ENCODE peak calls at places on chromosomes 1 and 21, in six cellular contexts. One of them, this sample, is unnamed.

GRCh38 chr1:37410815-37411214 is 63.6 kb upstream of the ZC3H12A start:
- DNase-seq in HFF-Myc: peak
- DNase-seq in left ventricle myocardium inferior: no peak
- DNase-seq in heart left ventricle: no peak
- DNase-seq in tibial artery: no peak
- DNase-seq in left lung: no peak
- DNase-seq in this sample: no peak

GRCh38 chr1:204817341-204817740 is 53.3 kb upstream of the NFASC start:
- DNase-seq in HFF-Myc: no peak
- DNase-seq in left ventricle myocardium inferior: no peak
- DNase-seq in heart left ventricle: no peak
- DNase-seq in tibial artery: no peak
- DNase-seq in left lung: no peak
- DNase-seq in this sample: no peak

GRCh38 chr1:194870860-194871259 is 1684.4 kb upstream of the B3GALT2 start:
- DNase-seq in HFF-Myc: no peak
- DNase-seq in left ventricle myocardium inferior: no peak
- DNase-seq in heart left ventricle: no peak
- DNase-seq in tibial artery: no peak
- DNase-seq in left lung: no peak
- DNase-seq in this sample: no peak

GRCh38 chr1:37561794-37562132 is 5.0 kb downstream of the DNALI1 start:
- DNase-seq in HFF-Myc: no peak
- DNase-seq in left ventricle myocardium inferior: no peak
- DNase-seq in heart left ventricle: no peak
- DNase-seq in tibial artery: no peak
- DNase-seq in left lung: no peak
- DNase-seq in this sample: no peak

GRCh38 chr1:9671377-9672140 is 20.0 kb downstream of the PIK3CD start:
- DNase-seq in HFF-Myc: no peak
- DNase-seq in left ventricle myocardium inferior: no peak
- DNase-seq in heart left ventricle: no peak
- DNase-seq in tibial artery: no peak
- DNase-seq in left lung: no peak
- DNase-seq in this sample: no peak

GRCh38 chr1:207181838-207182237 is 77.8 kb downstream of the C4BPA start:
- DNase-seq in HFF-Myc: no peak
- DNase-seq in left ventricle myocardium inferior: no peak
- DNase-seq in heart left ventricle: no peak
- DNase-seq in tibial artery: no peak
- DNase-seq in left lung: no peak
- DNase-seq in this sample: no peak

GRCh38 chr1:15178571-15179484 is 25.3 kb downstream of the TMEM51 start:
- DNase-seq in HFF-Myc: peak
- DNase-seq in left ventricle myocardium inferior: no peak
- DNase-seq in heart left ventricle: no peak
- DNase-seq in tibial artery: no peak
- DNase-seq in left lung: no peak
- DNase-seq in this sample: no peak

GRCh38 chr1:51192213-51192843 is 43.7 kb upstream of the RNF11 start:
- DNase-seq in HFF-Myc: peak
- DNase-seq in left ventricle myocardium inferior: peak
- DNase-seq in heart left ventricle: peak
- DNase-seq in tibial artery: peak
- DNase-seq in left lung: no peak
- DNase-seq in this sample: peak

GRCh38 chr1:239816090-239816812 is 275.4 kb upstream of the FMN2 start:
- DNase-seq in HFF-Myc: no peak
- DNase-seq in left ventricle myocardium inferior: no peak
- DNase-seq in heart left ventricle: no peak
- DNase-seq in tibial artery: peak
- DNase-seq in left lung: no peak
- DNase-seq in this sample: no peak

GRCh38 chr1:32910319-32910718 is 9.1 kb upstream of the TMEM54 start:
- DNase-seq in HFF-Myc: no peak
- DNase-seq in left ventricle myocardium inferior: no peak
- DNase-seq in heart left ventricle: no peak
- DNase-seq in tibial artery: no peak
- DNase-seq in left lung: no peak
- DNase-seq in this sample: no peak

GRCh38 chr1:61076728-61077675 is 5.4 kb upstream of the NFIA start:
- DNase-seq in HFF-Myc: peak
- DNase-seq in left ventricle myocardium inferior: peak
- DNase-seq in heart left ventricle: peak
- DNase-seq in tibial artery: peak
- DNase-seq in left lung: peak
- DNase-seq in this sample: peak

GRCh38 chr1:116356067-116356466 is 17.0 kb upstream of the ATP1A1 start:
- DNase-seq in HFF-Myc: no peak
- DNase-seq in left ventricle myocardium inferior: no peak
- DNase-seq in heart left ventricle: no peak
- DNase-seq in tibial artery: no peak
- DNase-seq in left lung: no peak
- DNase-seq in this sample: no peak

GRCh38 chr1:35475356-35475755 is 81.8 kb downstream of the KIAA0319L start:
- DNase-seq in HFF-Myc: no peak
- DNase-seq in left ventricle myocardium inferior: no peak
- DNase-seq in heart left ventricle: no peak
- DNase-seq in tibial artery: no peak
- DNase-seq in left lung: no peak
- DNase-seq in this sample: no peak

GRCh38 chr1:147545133-147545532 is 3.8 kb downstream of the BCL9 start:
- DNase-seq in HFF-Myc: peak
- DNase-seq in left ventricle myocardium inferior: no peak
- DNase-seq in heart left ventricle: no peak
- DNase-seq in tibial artery: no peak
- DNase-seq in left lung: peak
- DNase-seq in this sample: no peak

GRCh38 chr1:151145158-151146071 is 1.0 kb downstream of the SEMA6C start:
- DNase-seq in HFF-Myc: no peak
- DNase-seq in left ventricle myocardium inferior: peak
- DNase-seq in heart left ventricle: peak
- DNase-seq in tibial artery: peak
- DNase-seq in left lung: no peak
- DNase-seq in this sample: peak

GRCh38 chr21:31136891-31137290 is 98.6 kb upstream of the KRTAP19-8 start:
- DNase-seq in HFF-Myc: no peak
- DNase-seq in left ventricle myocardium inferior: no peak
- DNase-seq in heart left ventricle: no peak
- DNase-seq in tibial artery: no peak
- DNase-seq in left lung: no peak
- DNase-seq in this sample: peak

GRCh38 chr1:217718873-217719272 is 87.7 kb downstream of the SPATA17 start:
- DNase-seq in HFF-Myc: no peak
- DNase-seq in left ventricle myocardium inferior: no peak
- DNase-seq in heart left ventricle: no peak
- DNase-seq in tibial artery: no peak
- DNase-seq in left lung: no peak
- DNase-seq in this sample: no peak

GRCh38 chr1:48676376-48676775 is 100.3 kb downstream of the BEND5 start:
- DNase-seq in HFF-Myc: no peak
- DNase-seq in left ventricle myocardium inferior: no peak
- DNase-seq in heart left ventricle: no peak
- DNase-seq in tibial artery: no peak
- DNase-seq in left lung: no peak
- DNase-seq in this sample: no peak

GRCh38 chr1:31102501-31102950 is 37.0 kb upstream of the PUM1 start:
- DNase-seq in HFF-Myc: peak
- DNase-seq in left ventricle myocardium inferior: peak
- DNase-seq in heart left ventricle: no peak
- DNase-seq in tibial artery: peak
- DNase-seq in left lung: no peak
- DNase-seq in this sample: no peak

GRCh38 chr1:18108313-18109057 is 887 bp downstream of the IGSF21 start:
- DNase-seq in HFF-Myc: no peak
- DNase-seq in left ventricle myocardium inferior: no peak
- DNase-seq in heart left ventricle: no peak
- DNase-seq in tibial artery: no peak
- DNase-seq in left lung: no peak
- DNase-seq in this sample: no peak
- H3K4me3 ChIP-seq in HFF-Myc: no peak
- H3K4me3 ChIP-seq in left ventricle myocardium inferior: peak
- H3K4me3 ChIP-seq in heart left ventricle: no peak
- H3K4me3 ChIP-seq in tibial artery: peak
- H3K4me3 ChIP-seq in left lung: no peak
- H3K4me3 ChIP-seq in this sample: peak

DNA sequence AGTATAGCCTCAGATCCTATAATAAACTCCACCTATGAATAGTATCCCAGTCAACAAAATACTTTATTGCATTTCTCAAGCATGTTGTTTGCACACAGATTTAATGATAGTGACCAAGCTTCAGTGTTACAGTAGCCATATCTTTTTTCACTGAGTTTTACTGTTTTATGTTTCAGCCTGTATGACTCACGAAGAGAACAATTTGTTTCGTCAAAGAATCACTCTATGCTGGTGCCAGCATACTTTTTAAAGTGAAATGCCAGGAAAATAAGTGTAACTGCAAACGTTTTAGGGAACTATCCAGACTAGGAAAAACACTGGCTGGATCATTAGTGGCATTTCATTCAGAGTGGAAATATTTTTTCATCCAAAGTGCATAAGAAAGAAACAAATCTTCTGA is 210.8 kb downstream of the COL11A1 start:
- DNase-seq in HFF-Myc: peak
- DNase-seq in left ventricle myocardium inferior: no peak
- DNase-seq in heart left ventricle: no peak
- DNase-seq in tibial artery: no peak
- DNase-seq in left lung: no peak
- DNase-seq in this sample: no peak
- H3K4me3 ChIP-seq in HFF-Myc: no peak
- H3K4me3 ChIP-seq in left ventricle myocardium inferior: no peak
- H3K4me3 ChIP-seq in heart left ventricle: no peak
- H3K4me3 ChIP-seq in tibial artery: no peak
- H3K4me3 ChIP-seq in left lung: no peak
- H3K4me3 ChIP-seq in this sample: no peak

DNA sequence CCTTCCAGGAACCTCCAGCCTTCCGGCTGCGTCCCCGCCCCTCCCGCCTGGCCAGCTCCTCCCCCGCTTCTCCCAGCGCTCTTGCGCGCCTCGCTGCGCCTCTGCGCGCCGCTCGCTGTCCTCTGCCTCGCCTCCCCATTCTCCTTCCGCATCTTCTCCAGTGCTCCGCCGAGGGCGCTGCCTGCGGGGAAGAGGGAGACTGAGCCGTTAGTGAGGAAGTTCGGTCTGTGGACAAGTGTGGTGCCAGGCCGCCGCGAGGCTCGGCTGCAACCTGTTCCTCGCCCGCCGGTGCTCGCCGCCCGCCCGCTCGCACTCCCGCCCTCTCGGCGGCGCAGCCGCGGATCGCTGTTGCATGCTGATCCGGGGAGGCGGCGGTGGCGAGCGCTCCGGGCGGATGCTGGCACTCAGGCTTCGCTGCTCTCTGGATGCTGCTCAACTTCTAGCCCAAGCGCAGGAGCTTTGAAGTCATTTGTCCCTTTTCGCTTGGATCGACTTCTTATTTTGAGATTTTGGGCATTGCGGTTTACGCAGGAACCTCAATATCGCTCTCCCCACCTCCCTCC is 715 bp upstream of the CACNA1E start:
- DNase-seq in HFF-Myc: no peak
- DNase-seq in left ventricle myocardium inferior: no peak
- DNase-seq in heart left ventricle: no peak
- DNase-seq in tibial artery: no peak
- DNase-seq in left lung: peak
- DNase-seq in this sample: peak
- H3K4me3 ChIP-seq in HFF-Myc: no peak
- H3K4me3 ChIP-seq in left ventricle myocardium inferior: peak
- H3K4me3 ChIP-seq in heart left ventricle: no peak
- H3K4me3 ChIP-seq in tibial artery: no peak
- H3K4me3 ChIP-seq in left lung: peak
- H3K4me3 ChIP-seq in this sample: no peak

DNA sequence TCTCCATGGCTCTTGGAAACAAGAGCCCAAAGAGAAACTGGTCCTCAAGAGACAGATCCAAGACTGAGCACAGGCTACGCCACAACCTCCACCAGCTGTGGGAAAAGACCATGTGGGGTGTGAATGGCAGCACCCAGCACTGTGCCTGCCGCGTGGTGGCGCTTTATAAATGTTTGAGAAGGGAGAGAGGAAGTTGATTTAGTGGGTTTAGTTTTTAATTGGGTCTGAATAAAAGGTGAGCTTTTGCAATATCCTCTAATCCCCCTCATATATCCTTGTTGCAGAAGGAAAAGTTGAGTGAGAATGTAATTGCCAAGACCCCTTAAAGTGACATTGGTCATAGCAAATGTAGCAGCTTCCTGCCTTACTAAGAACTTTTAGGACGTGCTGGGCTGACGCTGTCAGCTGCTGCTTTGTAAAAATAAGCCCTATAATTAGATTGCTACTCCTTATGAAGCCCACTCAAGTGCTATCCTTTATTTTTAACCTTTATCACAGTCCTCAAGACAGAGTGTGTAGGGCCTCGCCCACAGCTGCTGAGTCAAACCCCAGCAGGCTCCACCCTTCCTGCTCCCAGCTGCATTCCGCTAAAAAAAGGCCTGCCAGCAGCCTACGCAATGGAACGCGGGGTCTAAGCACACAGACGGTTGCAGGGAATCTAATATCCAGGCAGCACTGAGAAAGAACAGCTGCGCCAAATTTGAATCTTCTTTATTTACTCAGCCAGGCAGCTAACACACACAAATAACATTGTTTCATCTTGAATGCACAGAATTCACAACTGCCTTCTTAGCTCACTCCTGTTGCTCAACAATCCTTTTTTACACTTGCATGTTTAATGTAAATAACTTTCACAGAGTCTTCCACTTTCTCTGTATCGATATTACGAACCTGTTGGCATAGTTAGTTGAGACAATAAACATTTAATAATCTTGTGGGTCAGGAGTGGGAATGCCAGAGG is 47.3 kb upstream of the PRDX6 start:
- DNase-seq in HFF-Myc: peak
- DNase-seq in left ventricle myocardium inferior: peak
- DNase-seq in heart left ventricle: peak
- DNase-seq in tibial artery: peak
- DNase-seq in left lung: peak
- DNase-seq in this sample: peak
- H3K4me3 ChIP-seq in HFF-Myc: peak
- H3K4me3 ChIP-seq in left ventricle myocardium inferior: peak
- H3K4me3 ChIP-seq in heart left ventricle: peak
- H3K4me3 ChIP-seq in tibial artery: peak
- H3K4me3 ChIP-seq in left lung: peak
- H3K4me3 ChIP-seq in this sample: peak

DNA sequence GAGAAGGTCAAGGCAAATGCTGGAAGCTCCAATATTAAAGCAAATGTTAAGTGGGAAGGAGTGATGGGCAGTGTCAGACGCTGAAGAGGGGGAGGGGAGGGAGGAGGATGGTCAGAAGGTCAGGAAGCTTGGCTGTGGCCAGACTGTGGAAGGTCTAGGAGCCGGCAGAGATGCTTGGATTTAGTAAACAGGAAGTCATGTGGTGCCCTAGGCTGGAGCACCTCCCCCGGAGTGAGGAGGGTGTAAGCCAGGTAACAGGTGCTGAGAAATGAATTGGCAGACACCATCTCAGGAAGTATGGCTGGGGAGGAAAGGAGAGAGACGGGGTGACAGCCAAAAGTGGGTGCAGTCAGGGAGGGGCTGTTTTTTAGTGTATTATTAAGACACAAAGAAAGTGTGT is 17.7 kb downstream of the CSMD2 start:
- DNase-seq in HFF-Myc: no peak
- DNase-seq in left ventricle myocardium inferior: no peak
- DNase-seq in heart left ventricle: no peak
- DNase-seq in tibial artery: no peak
- DNase-seq in left lung: no peak
- DNase-seq in this sample: no peak
- H3K4me3 ChIP-seq in HFF-Myc: no peak
- H3K4me3 ChIP-seq in left ventricle myocardium inferior: no peak
- H3K4me3 ChIP-seq in heart left ventricle: no peak
- H3K4me3 ChIP-seq in tibial artery: no peak
- H3K4me3 ChIP-seq in left lung: no peak
- H3K4me3 ChIP-seq in this sample: no peak

This sample was measured in right cardiac atrium.